ENCODE peak calls at places on chromosome 4, in seven cellular contexts. C, D, A, O, K, M and B are unnamed samples.

GRCh38 chr4:94171616-94172015 is 36.0 kb upstream of the SMARCAD1 start:
- DNase-seq in C (no peak), D (no peak), A (no peak), O (no peak), K (no peak), M (no peak), B (peak; percentile 4)

GRCh38 chr4:48904541-48905142 is 1.9 kb downstream of the OCIAD2 start:
- DNase-seq in C (no peak), D (no peak), A (no peak), O (peak; percentile 37), K (no peak), M (no peak), B (peak; percentile 18)

GRCh38 chr4:88097781-88098180 is 60.7 kb downstream of the ABCG2 start:
- DNase-seq in C (no peak), D (no peak), A (no peak), O (no peak), K (no peak), M (no peak), B (no peak)

GRCh38 chr4:182937268-182938208 is 20.4 kb upstream of the DCTD start:
- DNase-seq in C (no peak), D (no peak), A (no peak), O (no peak), K (no peak), M (no peak), B (no peak)

GRCh38 chr4:128635939-128636551 is 173.5 kb upstream of the JADE1 start:
- DNase-seq in C (no peak), D (no peak), A (no peak), O (no peak), K (no peak), M (peak; percentile 22), B (peak; percentile 6)

GRCh38 chr4:93396274-93396673 is 432.3 kb upstream of the ATOH1 start:
- DNase-seq in C (no peak), D (no peak), A (no peak), O (peak; percentile 56), K (no peak), M (peak; percentile 31), B (peak; percentile 84)

GRCh38 chr4:179130122-179130714 is 1688.0 kb upstream of the AGA start:
- DNase-seq in C (no peak), D (no peak), A (no peak), O (no peak), K (no peak), M (no peak), B (no peak)

GRCh38 chr4:80989921-80990544 is 40.5 kb upstream of the BMP3 start:
- DNase-seq in C (no peak), D (no peak), A (peak; percentile 1), O (peak; percentile 59), K (no peak), M (peak; percentile 78), B (peak; percentile 80)

GRCh38 chr4:186192068-186192751 is 843 bp downstream of the CYP4V2 start:
- DNase-seq in C (peak; percentile 60), D (peak; percentile 89), A (peak; percentile 23), O (peak; percentile 18), K (no peak), M (peak; percentile 60), B (peak; percentile 56)

GRCh38 chr4:127000090-127000489 is 632.7 kb upstream of the INTU start:
- DNase-seq in C (no peak), D (no peak), A (no peak), O (no peak), K (no peak), M (no peak), B (no peak)

GRCh38 chr4:111128327-111128726 is 505.4 kb upstream of the PITX2 start:
- DNase-seq in C (no peak), D (no peak), A (no peak), O (no peak), K (no peak), M (no peak), B (no peak)

GRCh38 chr4:25088342-25088952 is 57.7 kb upstream of the LGI2 start:
- DNase-seq in C (peak; percentile 67), D (no peak), A (no peak), O (peak; percentile 17), K (no peak), M (peak; percentile 25), B (no peak)

GRCh38 chr4:25092139-25092538 is 61.4 kb upstream of the LGI2 start:
- DNase-seq in C (no peak), D (no peak), A (no peak), O (no peak), K (no peak), M (peak; percentile 25), B (peak; percentile 56)

GRCh38 chr4:25090516-25090915 is 59.8 kb upstream of the LGI2 start:
- DNase-seq in C (no peak), D (no peak), A (no peak), O (peak; percentile 14), K (no peak), M (no peak), B (no peak)

GRCh38 chr4:25085621-25086020 is 54.9 kb upstream of the LGI2 start:
- DNase-seq in C (no peak), D (no peak), A (no peak), O (no peak), K (no peak), M (no peak), B (no peak)

DNA sequence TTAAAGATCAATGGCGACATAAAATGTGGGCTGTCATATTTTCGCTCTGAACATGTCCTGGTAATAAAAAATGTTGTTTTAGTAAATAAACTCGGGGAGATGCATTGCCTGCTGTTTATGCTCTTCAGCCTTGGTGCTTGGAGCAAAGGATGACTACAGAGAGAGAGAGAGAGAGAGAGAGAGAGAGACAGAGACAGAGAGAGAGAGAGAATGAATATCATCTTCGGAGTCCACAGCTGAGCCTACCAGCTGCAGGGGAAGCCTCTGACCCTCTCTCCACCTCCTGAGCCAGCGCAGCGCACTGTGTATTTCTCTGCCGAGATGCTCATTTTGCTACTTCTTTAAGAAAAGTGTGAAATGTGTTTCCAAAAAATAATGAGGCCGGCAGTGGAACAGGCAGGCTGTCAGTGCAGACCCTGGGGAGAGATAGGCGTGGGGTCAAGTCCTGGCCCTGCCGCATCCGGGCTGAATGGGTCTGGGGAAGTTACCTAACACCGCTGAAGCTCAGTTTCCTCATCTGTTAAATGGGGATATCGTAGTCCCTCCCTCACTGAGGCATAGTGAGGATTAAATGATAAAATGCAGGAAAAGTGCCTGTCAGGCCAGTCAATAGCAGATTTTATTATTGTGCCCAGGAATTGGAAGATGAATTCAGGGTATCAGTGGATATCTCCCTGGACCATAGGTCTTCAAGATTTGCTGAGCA is 58.5 kb upstream of the LGI2 start:
- DNase-seq in C (no peak), D (no peak), A (no peak), O (no peak), K (no peak), M (no peak), B (no peak)
- H3K4me3 ChIP-seq in C (peak overlapping the region; percentile 43), D (no peak overlapping the region), A (no peak overlapping the region), O (no peak overlapping the region), K (no peak overlapping the region), M (no peak overlapping the region), B (no peak overlapping the region)

DNA sequence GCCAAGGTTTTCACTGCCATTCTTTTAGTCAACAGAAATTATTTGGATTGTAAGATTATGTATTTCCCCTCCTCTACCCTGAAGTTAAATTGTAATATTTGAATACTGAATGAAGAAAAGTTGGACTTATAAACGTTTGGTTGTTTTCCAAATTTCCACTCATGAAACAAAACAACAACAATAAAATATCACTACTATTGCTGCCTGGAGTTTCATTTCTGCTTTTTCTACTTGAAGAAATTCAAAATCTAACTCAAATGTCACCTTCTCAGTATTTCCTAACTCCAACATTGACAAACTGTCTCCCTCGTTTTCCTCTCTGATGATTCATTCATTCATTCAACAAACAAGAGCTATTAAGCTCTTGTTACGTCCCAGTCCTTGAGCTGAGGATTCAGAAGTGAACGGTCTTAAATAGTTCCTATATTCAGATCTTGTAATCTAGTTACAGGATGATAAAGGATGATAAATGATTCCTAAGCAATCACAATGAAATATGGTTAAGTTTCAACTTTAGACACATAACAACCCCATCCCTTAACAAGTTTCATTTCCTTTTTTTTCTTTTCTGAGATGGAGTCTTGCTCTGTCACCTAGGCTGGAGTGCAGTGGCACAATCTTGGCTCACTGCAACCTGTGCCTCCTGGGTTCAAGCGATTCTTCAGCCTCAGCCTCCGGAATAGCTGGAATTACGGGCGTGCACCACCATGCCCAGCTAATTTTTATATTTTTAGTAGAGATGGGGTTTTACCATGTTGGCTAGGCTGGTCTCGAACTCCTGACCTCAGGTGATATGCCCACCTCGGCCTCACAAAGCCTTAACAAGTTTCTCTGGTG is 1.7 kb downstream of the SLC9B2 start:
- DNase-seq in C (no peak), D (no peak), A (no peak), O (no peak), K (no peak), M (no peak), B (peak; percentile 16)
- H3K4me3 ChIP-seq in C (no peak overlapping the region), D (no peak overlapping the region), A (peak overlapping the region; percentile 54), O (peak overlapping the region; percentile 78), K (no peak overlapping the region), M (no peak overlapping the region), B (peak overlapping the region; percentile 74)

GRCh38 chr4:30726090-30726668 is 6.0 kb downstream of the PCDH7 start:
- DNase-seq in C (no peak), D (no peak), A (no peak), O (no peak), K (no peak), M (no peak), B (no peak)

GRCh38 chr4:30725562-30725961 is 5.4 kb downstream of the PCDH7 start:
- DNase-seq in C (no peak), D (no peak), A (no peak), O (no peak), K (no peak), M (no peak), B (no peak)

GRCh38 chr4:30724217-30724616 is 4.0 kb downstream of the PCDH7 start:
- DNase-seq in C (no peak), D (no peak), A (no peak), O (no peak), K (no peak), M (no peak), B (no peak)

GRCh38 chr4:30728291-30728690 is 8.1 kb downstream of the PCDH7 start:
- DNase-seq in C (no peak), D (no peak), A (no peak), O (no peak), K (no peak), M (peak; percentile 27), B (peak; percentile 12)

DNA sequence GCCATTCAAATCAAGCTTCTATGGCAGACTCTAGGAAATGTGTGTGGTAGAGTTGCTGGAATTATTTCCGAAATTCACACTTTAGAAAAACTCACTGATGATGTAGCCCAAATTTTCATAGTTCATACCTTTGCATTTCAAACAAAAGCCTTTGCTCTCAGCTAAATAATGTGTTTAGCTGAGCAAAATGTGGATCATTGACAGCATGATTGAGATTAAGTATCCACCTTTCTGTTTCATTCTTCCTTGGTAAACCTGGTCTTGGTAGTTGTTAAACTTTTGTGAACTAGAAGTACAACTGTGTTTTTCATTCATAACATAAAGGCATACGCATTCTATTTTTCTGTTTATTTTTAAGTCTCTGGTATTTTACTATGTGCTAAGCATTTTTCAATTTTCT is 7.2 kb downstream of the PCDH7 start:
- DNase-seq in C (no peak), D (no peak), A (no peak), O (no peak), K (no peak), M (no peak), B (no peak)
- H3K4me3 ChIP-seq in C (no peak overlapping the region), D (no peak overlapping the region), A (no peak overlapping the region), O (no peak overlapping the region), K (no peak overlapping the region), M (no peak overlapping the region), B (no peak overlapping the region)

DNA sequence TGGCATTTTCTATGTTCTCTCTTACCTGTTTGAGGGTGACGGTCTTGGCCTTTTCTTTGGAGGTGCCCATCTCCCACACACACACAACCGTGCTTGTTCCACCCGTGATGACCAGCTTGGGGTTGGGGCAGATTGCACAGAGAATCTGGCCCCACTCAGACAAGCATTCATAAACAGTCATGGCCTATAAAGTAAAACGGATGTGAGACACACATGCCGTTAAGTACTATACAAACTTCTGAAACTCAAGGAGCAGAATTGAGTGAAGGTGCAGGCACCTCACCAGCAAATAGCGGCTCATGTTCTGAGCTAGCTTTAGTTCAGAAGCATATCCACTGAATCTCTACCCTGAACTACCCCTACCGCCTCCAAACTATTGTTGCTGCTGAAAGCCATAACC is 107.6 kb downstream of the CDS1 start:
- DNase-seq in C (no peak), D (no peak), A (no peak), O (no peak), K (no peak), M (no peak), B (no peak)
- H3K4me3 ChIP-seq in C (no peak overlapping the region), D (no peak overlapping the region), A (no peak overlapping the region), O (peak overlapping the region; percentile 2), K (no peak overlapping the region), M (no peak overlapping the region), B (no peak overlapping the region)